ENCODE peak calls at places on chromosomes 4 and X, in eight cellular contexts. One of them, this sample, is unnamed.

GRCh38 chrX:130055103-130055502 is 55.2 kb downstream of the ELF4 start:
- DNase-seq in endothelial cell: no peak
- DNase-seq in activated CD8-positive, alpha-beta T cell treated with anti-CD3 and anti-CD28 coated beads, Interleukin-2, amount 10 ng/mL, durations not matched to agents 7 days and 5 days: no peak
- DNase-seq in EH: peak
- DNase-seq in activated CD4-positive, alpha-beta T cell treated with anti-CD3 and anti-CD28 coated beads for 48 hours: no peak
- DNase-seq in fibroblast of gingiva: peak
- DNase-seq in ovary: no peak
- DNase-seq in activated CD4-positive, alpha-beta memory T cell treated with anti-CD3 and anti-CD28 coated beads for 36 hours: no peak
- DNase-seq in this sample: no peak

GRCh38 chr4:178165251-178165650 is 723.0 kb upstream of the AGA start:
- DNase-seq in activated CD4-positive, alpha-beta memory T cell treated with anti-CD3 and anti-CD28 coated beads for 36 hours: no peak
- DNase-seq in fibroblast of gingiva: no peak
- DNase-seq in endothelial cell: no peak
- DNase-seq in ovary: no peak
- DNase-seq in activated CD8-positive, alpha-beta T cell treated with anti-CD3 and anti-CD28 coated beads, Interleukin-2, amount 10 ng/mL, durations not matched to agents 7 days and 5 days: no peak
- DNase-seq in EH: no peak
- DNase-seq in activated CD4-positive, alpha-beta T cell treated with anti-CD3 and anti-CD28 coated beads for 48 hours: no peak
- DNase-seq in this sample: no peak

GRCh38 chrX:17527135-17527701 is 152.2 kb downstream of the NHS start:
- DNase-seq in endothelial cell: no peak
- DNase-seq in fibroblast of gingiva: peak
- DNase-seq in activated CD8-positive, alpha-beta T cell treated with anti-CD3 and anti-CD28 coated beads, Interleukin-2, amount 10 ng/mL, durations not matched to agents 7 days and 5 days: no peak
- DNase-seq in EH: no peak
- DNase-seq in activated CD4-positive, alpha-beta memory T cell treated with anti-CD3 and anti-CD28 coated beads for 36 hours: no peak
- DNase-seq in activated CD4-positive, alpha-beta T cell treated with anti-CD3 and anti-CD28 coated beads for 48 hours: no peak
- DNase-seq in ovary: no peak
- DNase-seq in this sample: no peak

GRCh38 chr4:183729430-183730328 is 70.6 kb downstream of the TRAPPC11 start:
- DNase-seq in activated CD8-positive, alpha-beta T cell treated with anti-CD3 and anti-CD28 coated beads, Interleukin-2, amount 10 ng/mL, durations not matched to agents 7 days and 5 days: no peak
- DNase-seq in endothelial cell: no peak
- DNase-seq in ovary: no peak
- DNase-seq in fibroblast of gingiva: no peak
- DNase-seq in activated CD4-positive, alpha-beta T cell treated with anti-CD3 and anti-CD28 coated beads for 48 hours: no peak
- DNase-seq in EH: peak
- DNase-seq in activated CD4-positive, alpha-beta memory T cell treated with anti-CD3 and anti-CD28 coated beads for 36 hours: no peak
- DNase-seq in this sample: no peak

GRCh38 chr4:25161599-25161960 is 1.3 kb upstream of the SEPSECS start:
- DNase-seq in fibroblast of gingiva: no peak
- DNase-seq in EH: peak
- DNase-seq in activated CD4-positive, alpha-beta memory T cell treated with anti-CD3 and anti-CD28 coated beads for 36 hours: no peak
- DNase-seq in ovary: no peak
- DNase-seq in activated CD8-positive, alpha-beta T cell treated with anti-CD3 and anti-CD28 coated beads, Interleukin-2, amount 10 ng/mL, durations not matched to agents 7 days and 5 days: no peak
- DNase-seq in activated CD4-positive, alpha-beta T cell treated with anti-CD3 and anti-CD28 coated beads for 48 hours: no peak
- DNase-seq in endothelial cell: no peak
- DNase-seq in this sample: no peak

GRCh38 chr4:102438873-102439614 is 62.1 kb upstream of the NFKB1 start:
- DNase-seq in activated CD4-positive, alpha-beta T cell treated with anti-CD3 and anti-CD28 coated beads for 48 hours: no peak
- DNase-seq in fibroblast of gingiva: peak
- DNase-seq in activated CD4-positive, alpha-beta memory T cell treated with anti-CD3 and anti-CD28 coated beads for 36 hours: no peak
- DNase-seq in ovary: peak
- DNase-seq in endothelial cell: no peak
- DNase-seq in activated CD8-positive, alpha-beta T cell treated with anti-CD3 and anti-CD28 coated beads, Interleukin-2, amount 10 ng/mL, durations not matched to agents 7 days and 5 days: no peak
- DNase-seq in EH: peak
- DNase-seq in this sample: no peak

GRCh38 chr4:82785248-82786003 is 13.2 kb downstream of the SCD5 start:
- DNase-seq in fibroblast of gingiva: peak
- DNase-seq in ovary: peak
- DNase-seq in EH: peak
- DNase-seq in activated CD4-positive, alpha-beta memory T cell treated with anti-CD3 and anti-CD28 coated beads for 36 hours: no peak
- DNase-seq in endothelial cell: no peak
- DNase-seq in activated CD8-positive, alpha-beta T cell treated with anti-CD3 and anti-CD28 coated beads, Interleukin-2, amount 10 ng/mL, durations not matched to agents 7 days and 5 days: no peak
- DNase-seq in activated CD4-positive, alpha-beta T cell treated with anti-CD3 and anti-CD28 coated beads for 48 hours: no peak
- DNase-seq in this sample: peak

GRCh38 chrX:133985164-133986007 is at the start of gene GPC3:
- DNase-seq in activated CD4-positive, alpha-beta memory T cell treated with anti-CD3 and anti-CD28 coated beads for 36 hours: peak
- DNase-seq in activated CD8-positive, alpha-beta T cell treated with anti-CD3 and anti-CD28 coated beads, Interleukin-2, amount 10 ng/mL, durations not matched to agents 7 days and 5 days: peak
- DNase-seq in endothelial cell: peak
- DNase-seq in fibroblast of gingiva: no peak
- DNase-seq in activated CD4-positive, alpha-beta T cell treated with anti-CD3 and anti-CD28 coated beads for 48 hours: peak
- DNase-seq in EH: peak
- DNase-seq in ovary: peak
- DNase-seq in this sample: no peak

GRCh38 chr4:78901882-78902281 is 37.4 kb downstream of the PAQR3 start:
- DNase-seq in endothelial cell: no peak
- DNase-seq in activated CD4-positive, alpha-beta T cell treated with anti-CD3 and anti-CD28 coated beads for 48 hours: no peak
- DNase-seq in fibroblast of gingiva: no peak
- DNase-seq in activated CD4-positive, alpha-beta memory T cell treated with anti-CD3 and anti-CD28 coated beads for 36 hours: no peak
- DNase-seq in EH: no peak
- DNase-seq in activated CD8-positive, alpha-beta T cell treated with anti-CD3 and anti-CD28 coated beads, Interleukin-2, amount 10 ng/mL, durations not matched to agents 7 days and 5 days: no peak
- DNase-seq in ovary: no peak
- DNase-seq in this sample: no peak

GRCh38 chr4:188993871-188994270 is 854.6 kb downstream of the TRIML1 start:
- DNase-seq in ovary: no peak
- DNase-seq in EH: no peak
- DNase-seq in activated CD4-positive, alpha-beta T cell treated with anti-CD3 and anti-CD28 coated beads for 48 hours: no peak
- DNase-seq in fibroblast of gingiva: no peak
- DNase-seq in activated CD4-positive, alpha-beta memory T cell treated with anti-CD3 and anti-CD28 coated beads for 36 hours: no peak
- DNase-seq in endothelial cell: no peak
- DNase-seq in activated CD8-positive, alpha-beta T cell treated with anti-CD3 and anti-CD28 coated beads, Interleukin-2, amount 10 ng/mL, durations not matched to agents 7 days and 5 days: no peak
- DNase-seq in this sample: peak

GRCh38 chr4:73309211-73309610 is 50.6 kb upstream of the ANKRD17 start:
- DNase-seq in activated CD8-positive, alpha-beta T cell treated with anti-CD3 and anti-CD28 coated beads, Interleukin-2, amount 10 ng/mL, durations not matched to agents 7 days and 5 days: no peak
- DNase-seq in fibroblast of gingiva: peak
- DNase-seq in endothelial cell: no peak
- DNase-seq in activated CD4-positive, alpha-beta T cell treated with anti-CD3 and anti-CD28 coated beads for 48 hours: no peak
- DNase-seq in activated CD4-positive, alpha-beta memory T cell treated with anti-CD3 and anti-CD28 coated beads for 36 hours: no peak
- DNase-seq in EH: peak
- DNase-seq in ovary: no peak
- DNase-seq in this sample: no peak

GRCh38 chr4:157804169-157804543 is 368.7 kb downstream of the GASK1B start:
- DNase-seq in activated CD4-positive, alpha-beta T cell treated with anti-CD3 and anti-CD28 coated beads for 48 hours: no peak
- DNase-seq in activated CD4-positive, alpha-beta memory T cell treated with anti-CD3 and anti-CD28 coated beads for 36 hours: no peak
- DNase-seq in EH: no peak
- DNase-seq in endothelial cell: no peak
- DNase-seq in fibroblast of gingiva: no peak
- DNase-seq in activated CD8-positive, alpha-beta T cell treated with anti-CD3 and anti-CD28 coated beads, Interleukin-2, amount 10 ng/mL, durations not matched to agents 7 days and 5 days: no peak
- DNase-seq in ovary: no peak
- DNase-seq in this sample: peak

GRCh38 chr4:39718366-39719323 is 20.7 kb downstream of the UBE2K start:
- DNase-seq in endothelial cell: no peak
- DNase-seq in activated CD4-positive, alpha-beta T cell treated with anti-CD3 and anti-CD28 coated beads for 48 hours: no peak
- DNase-seq in fibroblast of gingiva: no peak
- DNase-seq in activated CD8-positive, alpha-beta T cell treated with anti-CD3 and anti-CD28 coated beads, Interleukin-2, amount 10 ng/mL, durations not matched to agents 7 days and 5 days: peak
- DNase-seq in EH: no peak
- DNase-seq in ovary: no peak
- DNase-seq in activated CD4-positive, alpha-beta memory T cell treated with anti-CD3 and anti-CD28 coated beads for 36 hours: peak
- DNase-seq in this sample: no peak

GRCh38 chr4:138461065-138461464 is 218.9 kb upstream of the SLC7A11 start:
- DNase-seq in activated CD8-positive, alpha-beta T cell treated with anti-CD3 and anti-CD28 coated beads, Interleukin-2, amount 10 ng/mL, durations not matched to agents 7 days and 5 days: no peak
- DNase-seq in activated CD4-positive, alpha-beta T cell treated with anti-CD3 and anti-CD28 coated beads for 48 hours: no peak
- DNase-seq in fibroblast of gingiva: no peak
- DNase-seq in EH: no peak
- DNase-seq in endothelial cell: no peak
- DNase-seq in activated CD4-positive, alpha-beta memory T cell treated with anti-CD3 and anti-CD28 coated beads for 36 hours: no peak
- DNase-seq in ovary: no peak
- DNase-seq in this sample: no peak

GRCh38 chr4:24802648-24803047 is 7.3 kb downstream of the SOD3 start:
- DNase-seq in activated CD8-positive, alpha-beta T cell treated with anti-CD3 and anti-CD28 coated beads, Interleukin-2, amount 10 ng/mL, durations not matched to agents 7 days and 5 days: no peak
- DNase-seq in fibroblast of gingiva: no peak
- DNase-seq in activated CD4-positive, alpha-beta memory T cell treated with anti-CD3 and anti-CD28 coated beads for 36 hours: no peak
- DNase-seq in endothelial cell: no peak
- DNase-seq in EH: no peak
- DNase-seq in ovary: no peak
- DNase-seq in activated CD4-positive, alpha-beta T cell treated with anti-CD3 and anti-CD28 coated beads for 48 hours: no peak
- DNase-seq in this sample: no peak

GRCh38 chr4:140427919-140428471 is 547 bp upstream of the CLGN start:
- DNase-seq in activated CD8-positive, alpha-beta T cell treated with anti-CD3 and anti-CD28 coated beads, Interleukin-2, amount 10 ng/mL, durations not matched to agents 7 days and 5 days: no peak
- DNase-seq in endothelial cell: no peak
- DNase-seq in ovary: no peak
- DNase-seq in activated CD4-positive, alpha-beta memory T cell treated with anti-CD3 and anti-CD28 coated beads for 36 hours: no peak
- DNase-seq in activated CD4-positive, alpha-beta T cell treated with anti-CD3 and anti-CD28 coated beads for 48 hours: no peak
- DNase-seq in fibroblast of gingiva: peak
- DNase-seq in EH: no peak
- DNase-seq in this sample: no peak

GRCh38 chr4:13498464-13498863 is 14.3 kb upstream of the RAB28 start:
- DNase-seq in activated CD4-positive, alpha-beta T cell treated with anti-CD3 and anti-CD28 coated beads for 48 hours: no peak
- DNase-seq in activated CD8-positive, alpha-beta T cell treated with anti-CD3 and anti-CD28 coated beads, Interleukin-2, amount 10 ng/mL, durations not matched to agents 7 days and 5 days: no peak
- DNase-seq in EH: no peak
- DNase-seq in ovary: no peak
- DNase-seq in endothelial cell: no peak
- DNase-seq in activated CD4-positive, alpha-beta memory T cell treated with anti-CD3 and anti-CD28 coated beads for 36 hours: no peak
- DNase-seq in fibroblast of gingiva: no peak
- DNase-seq in this sample: no peak

This sample was measured in NCI-H146.